ENCODE peak calls at places on chromosomes 7 and 10, in ten cellular contexts. L, V, Z, F, H, R, I, U, A and O are unnamed samples.

GRCh38 chr10:21166557-21167287 is 269.6 kb upstream of the NEBL start:
- DNase-seq in L (peak), V (no peak), Z (no peak), F (no peak), H (no peak), R (no peak), I (no peak), U (no peak), A (peak), O (no peak)

GRCh38 chr7:82859106-82859850 is 303.4 kb downstream of the PCLO start:
- DNase-seq in L (no peak), V (no peak), Z (no peak), F (no peak), H (no peak), R (no peak), I (no peak), U (no peak), A (peak), O (no peak)

GRCh38 chr7:745431-745980 is 18.4 kb upstream of the PRKAR1B start:
- DNase-seq in L (no peak), V (no peak), Z (no peak), F (no peak), H (no peak), R (no peak), I (no peak), U (no peak), A (no peak), O (no peak)

GRCh38 chr7:155482511-155483183 is 24.7 kb downstream of the EN2 start:
- DNase-seq in L (no peak), V (peak), Z (no peak), F (no peak), H (no peak), R (no peak), I (no peak), U (peak), A (no peak), O (peak)

GRCh38 chr10:76911184-76911583 is 726.4 kb downstream of the KCNMA1 start:
- DNase-seq in L (peak), V (no peak), Z (no peak), F (no peak), H (no peak), R (no peak), I (no peak), U (no peak), A (no peak), O (no peak)

GRCh38 chr7:124388751-124389150 is 355.9 kb upstream of the TMEM229A start:
- DNase-seq in L (no peak), V (no peak), Z (no peak), F (no peak), H (no peak), R (no peak), I (no peak), U (no peak), A (no peak), O (no peak)

GRCh38 chr7:27129729-27130539 is 623 bp downstream of the HOXA4 start:
- DNase-seq in L (no peak), V (peak), Z (peak), F (no peak), H (no peak), R (peak), I (no peak), U (no peak), A (peak), O (no peak)

GRCh38 chr10:110672580-110672919 is 28.4 kb downstream of the RBM20 start:
- DNase-seq in L (no peak), V (no peak), Z (no peak), F (no peak), H (no peak), R (no peak), I (no peak), U (no peak), A (no peak), O (no peak)

GRCh38 chr7:6614941-6615737 is at the start of gene ZNF853:
- DNase-seq in L (no peak), V (peak), Z (no peak), F (no peak), H (no peak), R (no peak), I (no peak), U (no peak), A (no peak), O (no peak)

GRCh38 chr10:82310839-82311238 is 435.8 kb downstream of the NRG3 start:
- DNase-seq in L (no peak), V (no peak), Z (no peak), F (no peak), H (no peak), R (no peak), I (no peak), U (no peak), A (peak), O (no peak)

GRCh38 chr10:11180228-11180627 is 162.6 kb downstream of the CELF2 start:
- DNase-seq in L (no peak), V (no peak), Z (no peak), F (peak), H (no peak), R (no peak), I (no peak), U (peak), A (no peak), O (peak)

GRCh38 chr7:142889825-142890224 is 4.3 kb upstream of the TRPV6 start:
- DNase-seq in L (no peak), V (no peak), Z (no peak), F (no peak), H (no peak), R (no peak), I (no peak), U (peak), A (no peak), O (no peak)

GRCh38 chr7:111529507-111530355 is 32.6 kb downstream of the IMMP2L start:
- DNase-seq in L (no peak), V (no peak), Z (no peak), F (no peak), H (no peak), R (no peak), I (no peak), U (no peak), A (no peak), O (no peak)

GRCh38 chr7:125644113-125644512 is 714.5 kb upstream of the POT1 start:
- DNase-seq in L (no peak), V (no peak), Z (no peak), F (no peak), H (no peak), R (no peak), I (no peak), U (no peak), A (no peak), O (no peak)

GRCh38 chr7:25951414-25952276 is 200.4 kb upstream of the NFE2L3 start:
- DNase-seq in L (no peak), V (peak), Z (peak), F (no peak), H (no peak), R (no peak), I (no peak), U (no peak), A (no peak), O (no peak)

GRCh38 chr10:25682203-25682950 is 251.7 kb upstream of the MYO3A start:
- DNase-seq in L (peak), V (peak), Z (no peak), F (no peak), H (no peak), R (no peak), I (peak), U (no peak), A (peak), O (no peak)

GRCh38 chr10:76033457-76034196 is 602.2 kb downstream of the LRMDA start:
- DNase-seq in L (no peak), V (peak), Z (peak), F (no peak), H (peak), R (no peak), I (no peak), U (no peak), A (no peak), O (no peak)

GRCh38 chr7:41816111-41816510 is 113.2 kb upstream of the INHBA start:
- DNase-seq in L (no peak), V (no peak), Z (no peak), F (no peak), H (no peak), R (no peak), I (no peak), U (no peak), A (no peak), O (no peak)

GRCh38 chr7:80677629-80678028 is 39.2 kb downstream of the CD36 start:
- DNase-seq in L (no peak), V (no peak), Z (no peak), F (no peak), H (no peak), R (no peak), I (no peak), U (no peak), A (no peak), O (no peak)